ENCODE peak calls at places on chromosomes 13 and 19, in four cellular contexts. One of them, this sample, is unnamed.

GRCh38 chr19:11251650-11252314 is 10.5 kb downstream of the DOCK6 start:
- DNase-seq in LHCN-M2: no peak
- DNase-seq in mesendoderm: peak
- DNase-seq in stimulated activated CD8-positive, alpha-beta memory T cell treated with anti-CD3 and anti-CD28 coated beads, Interleukin-2, amount 100 ng/mL, for 48 hours: no peak
- DNase-seq in this sample: no peak

GRCh38 chr13:29907670-29908069 is 57.3 kb upstream of the UBL3 start:
- DNase-seq in LHCN-M2: no peak
- DNase-seq in mesendoderm: no peak
- DNase-seq in stimulated activated CD8-positive, alpha-beta memory T cell treated with anti-CD3 and anti-CD28 coated beads, Interleukin-2, amount 100 ng/mL, for 48 hours: no peak
- DNase-seq in this sample: no peak

GRCh38 chr19:3573162-3573857 is 566 bp downstream of the HMG20B start:
- DNase-seq in LHCN-M2: no peak
- DNase-seq in mesendoderm: no peak
- DNase-seq in stimulated activated CD8-positive, alpha-beta memory T cell treated with anti-CD3 and anti-CD28 coated beads, Interleukin-2, amount 100 ng/mL, for 48 hours: no peak
- DNase-seq in this sample: no peak

GRCh38 chr19:31357315-31357673 is 8.1 kb upstream of the TSHZ3 start:
- DNase-seq in LHCN-M2: no peak
- DNase-seq in mesendoderm: no peak
- DNase-seq in stimulated activated CD8-positive, alpha-beta memory T cell treated with anti-CD3 and anti-CD28 coated beads, Interleukin-2, amount 100 ng/mL, for 48 hours: no peak
- DNase-seq in this sample: no peak

GRCh38 chr13:46184277-46184699 is 2.3 kb upstream of the LCP1 start:
- DNase-seq in LHCN-M2: peak
- DNase-seq in mesendoderm: peak
- DNase-seq in stimulated activated CD8-positive, alpha-beta memory T cell treated with anti-CD3 and anti-CD28 coated beads, Interleukin-2, amount 100 ng/mL, for 48 hours: peak
- DNase-seq in this sample: no peak

GRCh38 chr13:99353836-99354235 is 46.6 kb upstream of the GPR183 start:
- DNase-seq in LHCN-M2: peak
- DNase-seq in mesendoderm: no peak
- DNase-seq in stimulated activated CD8-positive, alpha-beta memory T cell treated with anti-CD3 and anti-CD28 coated beads, Interleukin-2, amount 100 ng/mL, for 48 hours: no peak
- DNase-seq in this sample: no peak

GRCh38 chr19:37007587-37008220 is 70.5 kb upstream of the ZNF420 start:
- DNase-seq in LHCN-M2: no peak
- DNase-seq in mesendoderm: no peak
- DNase-seq in stimulated activated CD8-positive, alpha-beta memory T cell treated with anti-CD3 and anti-CD28 coated beads, Interleukin-2, amount 100 ng/mL, for 48 hours: peak
- DNase-seq in this sample: no peak

GRCh38 chr19:1357695-1358094 is 26.0 kb upstream of the NDUFS7 start:
- DNase-seq in LHCN-M2: no peak
- DNase-seq in mesendoderm: peak
- DNase-seq in stimulated activated CD8-positive, alpha-beta memory T cell treated with anti-CD3 and anti-CD28 coated beads, Interleukin-2, amount 100 ng/mL, for 48 hours: no peak
- DNase-seq in this sample: no peak

GRCh38 chr13:38821753-38822551 is 135.1 kb downstream of the FREM2 start:
- DNase-seq in LHCN-M2: peak
- DNase-seq in mesendoderm: peak
- DNase-seq in stimulated activated CD8-positive, alpha-beta memory T cell treated with anti-CD3 and anti-CD28 coated beads, Interleukin-2, amount 100 ng/mL, for 48 hours: no peak
- DNase-seq in this sample: no peak

GRCh38 chr19:55489711-55490477 is 1.7 kb downstream of the SSC5D start:
- DNase-seq in LHCN-M2: no peak
- DNase-seq in mesendoderm: no peak
- DNase-seq in stimulated activated CD8-positive, alpha-beta memory T cell treated with anti-CD3 and anti-CD28 coated beads, Interleukin-2, amount 100 ng/mL, for 48 hours: no peak
- DNase-seq in this sample: no peak

GRCh38 chr13:23678768-23679167 is 108.6 kb downstream of the TNFRSF19 start:
- DNase-seq in LHCN-M2: no peak
- DNase-seq in mesendoderm: no peak
- DNase-seq in stimulated activated CD8-positive, alpha-beta memory T cell treated with anti-CD3 and anti-CD28 coated beads, Interleukin-2, amount 100 ng/mL, for 48 hours: no peak
- DNase-seq in this sample: no peak

GRCh38 chr19:55663846-55664536 is 9.2 kb downstream of the U2AF2 start:
- DNase-seq in LHCN-M2: no peak
- DNase-seq in mesendoderm: no peak
- DNase-seq in stimulated activated CD8-positive, alpha-beta memory T cell treated with anti-CD3 and anti-CD28 coated beads, Interleukin-2, amount 100 ng/mL, for 48 hours: no peak
- DNase-seq in this sample: no peak

GRCh38 chr19:7292950-7293794 is 1.0 kb downstream of the INSR start:
- DNase-seq in LHCN-M2: no peak
- DNase-seq in mesendoderm: peak
- DNase-seq in stimulated activated CD8-positive, alpha-beta memory T cell treated with anti-CD3 and anti-CD28 coated beads, Interleukin-2, amount 100 ng/mL, for 48 hours: no peak
- DNase-seq in this sample: no peak

GRCh38 chr13:31201341-31202024 is 1.7 kb downstream of the B3GLCT start:
- DNase-seq in LHCN-M2: peak
- DNase-seq in mesendoderm: no peak
- DNase-seq in stimulated activated CD8-positive, alpha-beta memory T cell treated with anti-CD3 and anti-CD28 coated beads, Interleukin-2, amount 100 ng/mL, for 48 hours: no peak
- DNase-seq in this sample: no peak

GRCh38 chr13:51066091-51066831 is 44.8 kb downstream of the C13orf42 start:
- DNase-seq in LHCN-M2: no peak
- DNase-seq in mesendoderm: no peak
- DNase-seq in stimulated activated CD8-positive, alpha-beta memory T cell treated with anti-CD3 and anti-CD28 coated beads, Interleukin-2, amount 100 ng/mL, for 48 hours: no peak
- DNase-seq in this sample: no peak

GRCh38 chr19:19146000-19146608 is 7.8 kb upstream of the TMEM161A start:
- DNase-seq in LHCN-M2: peak
- DNase-seq in mesendoderm: peak
- DNase-seq in stimulated activated CD8-positive, alpha-beta memory T cell treated with anti-CD3 and anti-CD28 coated beads, Interleukin-2, amount 100 ng/mL, for 48 hours: peak
- DNase-seq in this sample: peak

GRCh38 chr19:5641171-5641570 is 18.3 kb downstream of the SAFB start:
- DNase-seq in LHCN-M2: no peak
- DNase-seq in mesendoderm: no peak
- DNase-seq in stimulated activated CD8-positive, alpha-beta memory T cell treated with anti-CD3 and anti-CD28 coated beads, Interleukin-2, amount 100 ng/mL, for 48 hours: no peak
- DNase-seq in this sample: no peak

GRCh38 chr19:35063940-35064818 is 22.7 kb downstream of the HPN start:
- DNase-seq in LHCN-M2: peak
- DNase-seq in mesendoderm: no peak
- DNase-seq in stimulated activated CD8-positive, alpha-beta memory T cell treated with anti-CD3 and anti-CD28 coated beads, Interleukin-2, amount 100 ng/mL, for 48 hours: no peak
- DNase-seq in this sample: no peak

GRCh38 chr13:105107781-105108180 is 1427.7 kb downstream of the EFNB2 start:
- DNase-seq in LHCN-M2: no peak
- DNase-seq in mesendoderm: no peak
- DNase-seq in stimulated activated CD8-positive, alpha-beta memory T cell treated with anti-CD3 and anti-CD28 coated beads, Interleukin-2, amount 100 ng/mL, for 48 hours: no peak
- DNase-seq in this sample: no peak

GRCh38 chr19:28289294-28290063 is 923.5 kb downstream of the UQCRFS1 start:
- DNase-seq in LHCN-M2: peak
- DNase-seq in mesendoderm: no peak
- DNase-seq in stimulated activated CD8-positive, alpha-beta memory T cell treated with anti-CD3 and anti-CD28 coated beads, Interleukin-2, amount 100 ng/mL, for 48 hours: no peak
- DNase-seq in this sample: no peak

GRCh38 chr13:72960541-72960940 is 98.3 kb upstream of the KLF5 start:
- DNase-seq in LHCN-M2: no peak
- DNase-seq in mesendoderm: no peak
- DNase-seq in stimulated activated CD8-positive, alpha-beta memory T cell treated with anti-CD3 and anti-CD28 coated beads, Interleukin-2, amount 100 ng/mL, for 48 hours: no peak
- DNase-seq in this sample: no peak

GRCh38 chr19:33054623-33055022 is 10.1 kb downstream of the RHPN2 start:
- DNase-seq in LHCN-M2: no peak
- DNase-seq in mesendoderm: no peak
- DNase-seq in stimulated activated CD8-positive, alpha-beta memory T cell treated with anti-CD3 and anti-CD28 coated beads, Interleukin-2, amount 100 ng/mL, for 48 hours: no peak
- DNase-seq in this sample: no peak

GRCh38 chr19:14944456-14944855 is 3.2 kb downstream of the OR7C2 start:
- DNase-seq in LHCN-M2: no peak
- DNase-seq in mesendoderm: no peak
- DNase-seq in stimulated activated CD8-positive, alpha-beta memory T cell treated with anti-CD3 and anti-CD28 coated beads, Interleukin-2, amount 100 ng/mL, for 48 hours: no peak
- DNase-seq in this sample: no peak

GRCh38 chr13:71879129-71879535 is 12.1 kb upstream of the DACH1 start:
- DNase-seq in LHCN-M2: peak
- DNase-seq in mesendoderm: peak
- DNase-seq in stimulated activated CD8-positive, alpha-beta memory T cell treated with anti-CD3 and anti-CD28 coated beads, Interleukin-2, amount 100 ng/mL, for 48 hours: no peak
- DNase-seq in this sample: no peak

GRCh38 chr19:11013771-11014170 is 52.9 kb downstream of the SMARCA4 start:
- DNase-seq in LHCN-M2: no peak
- DNase-seq in mesendoderm: no peak
- DNase-seq in stimulated activated CD8-positive, alpha-beta memory T cell treated with anti-CD3 and anti-CD28 coated beads, Interleukin-2, amount 100 ng/mL, for 48 hours: no peak
- DNase-seq in this sample: no peak

GRCh38 chr19:48798937-48799336 is 11.9 kb downstream of the BCAT2 start:
- DNase-seq in LHCN-M2: no peak
- DNase-seq in mesendoderm: peak
- DNase-seq in stimulated activated CD8-positive, alpha-beta memory T cell treated with anti-CD3 and anti-CD28 coated beads, Interleukin-2, amount 100 ng/mL, for 48 hours: no peak
- DNase-seq in this sample: no peak

GRCh38 chr19:2726904-2727639 is 5.9 kb upstream of the DIRAS1 start:
- DNase-seq in LHCN-M2: no peak
- DNase-seq in mesendoderm: no peak
- DNase-seq in stimulated activated CD8-positive, alpha-beta memory T cell treated with anti-CD3 and anti-CD28 coated beads, Interleukin-2, amount 100 ng/mL, for 48 hours: no peak
- DNase-seq in this sample: no peak

This sample was measured in progenitor cell of endocrine pancreas.